ENCODE peak calls at places on chromosomes 6 and 20, in four cellular contexts. One of them, this sample, is unnamed.

GRCh38 chr6:816510-817084 is 123.7 kb upstream of the EXOC2 start:
- DNase-seq in hepatocyte: no peak
- DNase-seq in MM.1S: no peak
- DNase-seq in SK-N-SH: no peak
- DNase-seq in this sample: no peak

GRCh38 chr6:147507162-147508072 is 1.1 kb upstream of the SAMD5 start:
- DNase-seq in hepatocyte: peak; percentile 34
- DNase-seq in MM.1S: no peak
- DNase-seq in SK-N-SH: peak; percentile 42
- DNase-seq in this sample: peak; percentile 33

GRCh38 chr20:36932476-36933426 is 18.8 kb downstream of the SAMHD1 start:
- DNase-seq in hepatocyte: no peak
- DNase-seq in MM.1S: no peak
- DNase-seq in SK-N-SH: no peak
- DNase-seq in this sample: no peak

GRCh38 chr20:24027229-24027628 is 38.6 kb upstream of the GGTLC1 start:
- DNase-seq in hepatocyte: no peak
- DNase-seq in MM.1S: peak; percentile 91
- DNase-seq in SK-N-SH: no peak
- DNase-seq in this sample: no peak

GRCh38 chr20:341682-342081 is 5.2 kb upstream of the NRSN2 start:
- DNase-seq in hepatocyte: peak; percentile 42
- DNase-seq in MM.1S: no peak
- DNase-seq in SK-N-SH: no peak
- DNase-seq in this sample: no peak

GRCh38 chr20:49951160-49951559 is 15.0 kb downstream of the RNF114 start:
- DNase-seq in hepatocyte: no peak
- DNase-seq in MM.1S: no peak
- DNase-seq in SK-N-SH: no peak
- DNase-seq in this sample: no peak

GRCh38 chr6:126054258-126054702 is 67.9 kb downstream of the TRMT11 start:
- DNase-seq in hepatocyte: peak; percentile 20
- DNase-seq in MM.1S: no peak
- DNase-seq in SK-N-SH: peak; percentile 14
- DNase-seq in this sample: no peak

GRCh38 chr6:148557796-148558457 is 188.9 kb upstream of the UST start:
- DNase-seq in hepatocyte: no peak
- DNase-seq in MM.1S: no peak
- DNase-seq in SK-N-SH: no peak
- DNase-seq in this sample: no peak

GRCh38 chr20:47345214-47345613 is 11.3 kb downstream of the ZMYND8 start:
- DNase-seq in hepatocyte: no peak
- DNase-seq in MM.1S: no peak
- DNase-seq in SK-N-SH: no peak
- DNase-seq in this sample: no peak

GRCh38 chr6:40482532-40482931 is 104.6 kb downstream of the LRFN2 start:
- DNase-seq in hepatocyte: no peak
- DNase-seq in MM.1S: no peak
- DNase-seq in SK-N-SH: peak; percentile 31
- DNase-seq in this sample: peak; percentile 41

GRCh38 chr6:169974663-169975062 is 223.2 kb downstream of the ERMARD start:
- DNase-seq in hepatocyte: no peak
- DNase-seq in MM.1S: no peak
- DNase-seq in SK-N-SH: no peak
- DNase-seq in this sample: no peak

GRCh38 chr6:107228754-107229153 is 113.4 kb upstream of the BEND3 start:
- DNase-seq in hepatocyte: no peak
- DNase-seq in MM.1S: no peak
- DNase-seq in SK-N-SH: no peak
- DNase-seq in this sample: no peak

GRCh38 chr6:40906759-40907158 is 132.3 kb downstream of the UNC5CL start:
- DNase-seq in hepatocyte: no peak
- DNase-seq in MM.1S: no peak
- DNase-seq in SK-N-SH: no peak
- DNase-seq in this sample: no peak

GRCh38 chr6:98039876-98040605 is 757.0 kb upstream of the MMS22L start:
- DNase-seq in hepatocyte: peak; percentile 15
- DNase-seq in MM.1S: peak; percentile 6
- DNase-seq in SK-N-SH: no peak
- DNase-seq in this sample: peak; percentile 93

GRCh38 chr20:46010491-46011405 is 2.0 kb downstream of the MMP9 start:
- DNase-seq in hepatocyte: no peak
- DNase-seq in MM.1S: no peak
- DNase-seq in SK-N-SH: peak; percentile 75
- DNase-seq in this sample: no peak

GRCh38 chr6:3389390-3390167 is 67.3 kb downstream of the SLC22A23 start:
- DNase-seq in hepatocyte: no peak
- DNase-seq in MM.1S: no peak
- DNase-seq in SK-N-SH: no peak
- DNase-seq in this sample: no peak

GRCh38 chr6:140537211-140537610 is 1162.8 kb upstream of the CITED2 start:
- DNase-seq in hepatocyte: no peak
- DNase-seq in MM.1S: no peak
- DNase-seq in SK-N-SH: no peak
- DNase-seq in this sample: no peak

GRCh38 chr6:35034411-35035171 is 106.5 kb downstream of the TCP11 start:
- DNase-seq in hepatocyte: no peak
- DNase-seq in MM.1S: no peak
- DNase-seq in SK-N-SH: no peak
- DNase-seq in this sample: no peak

GRCh38 chr6:159988983-159989454 is 20.1 kb downstream of the IGF2R start:
- DNase-seq in hepatocyte: no peak
- DNase-seq in MM.1S: no peak
- DNase-seq in SK-N-SH: no peak
- DNase-seq in this sample: no peak

GRCh38 chr20:672975-673604 is 2.5 kb downstream of the SCRT2 start:
- DNase-seq in hepatocyte: no peak
- DNase-seq in MM.1S: no peak
- DNase-seq in SK-N-SH: peak; percentile 71
- DNase-seq in this sample: peak; percentile 73

GRCh38 chr6:84462697-84463096 is 235.3 kb upstream of the CEP162 start:
- DNase-seq in hepatocyte: no peak
- DNase-seq in MM.1S: no peak
- DNase-seq in SK-N-SH: no peak
- DNase-seq in this sample: no peak

GRCh38 chr20:61699184-61700066 is 366.3 kb downstream of the TAF4 start:
- DNase-seq in hepatocyte: no peak
- DNase-seq in MM.1S: no peak
- DNase-seq in SK-N-SH: peak; percentile 52
- DNase-seq in this sample: no peak

GRCh38 chr6:4776967-4777925 is 1.0 kb downstream of the CDYL start:
- DNase-seq in hepatocyte: peak; percentile 36
- DNase-seq in MM.1S: peak; percentile 83
- DNase-seq in SK-N-SH: no peak
- DNase-seq in this sample: peak; percentile 55

GRCh38 chr20:59667131-59667530 is 62.8 kb downstream of the PHACTR3 start:
- DNase-seq in hepatocyte: no peak
- DNase-seq in MM.1S: no peak
- DNase-seq in SK-N-SH: no peak
- DNase-seq in this sample: no peak

GRCh38 chr6:139752086-139752485 is 377.6 kb upstream of the CITED2 start:
- DNase-seq in hepatocyte: no peak
- DNase-seq in MM.1S: no peak
- DNase-seq in SK-N-SH: no peak
- DNase-seq in this sample: no peak

GRCh38 chr20:22496817-22497216 is 87.6 kb downstream of the FOXA2 start:
- DNase-seq in hepatocyte: no peak
- DNase-seq in MM.1S: no peak
- DNase-seq in SK-N-SH: no peak
- DNase-seq in this sample: no peak

GRCh38 chr6:3977875-3978711 is 100.8 kb downstream of the FAM217A start:
- DNase-seq in hepatocyte: peak; percentile 73
- DNase-seq in MM.1S: peak; percentile 86
- DNase-seq in SK-N-SH: no peak
- DNase-seq in this sample: peak; percentile 78

GRCh38 chr6:101398716-101399626 is 5.5 kb downstream of the GRIK2 start:
- DNase-seq in hepatocyte: no peak
- DNase-seq in MM.1S: no peak
- DNase-seq in SK-N-SH: peak; percentile 62
- DNase-seq in this sample: peak; percentile 21

GRCh38 chr6:108872001-108872974 is 24.1 kb downstream of the ARMC2 start:
- DNase-seq in hepatocyte: no peak
- DNase-seq in MM.1S: no peak
- DNase-seq in SK-N-SH: no peak
- DNase-seq in this sample: peak; percentile 11

GRCh38 chr6:35354361-35355135 is 12.2 kb downstream of the PPARD start:
- DNase-seq in hepatocyte: no peak
- DNase-seq in MM.1S: no peak
- DNase-seq in SK-N-SH: no peak
- DNase-seq in this sample: no peak

GRCh38 chr6:137490961-137491360 is 3.2 kb downstream of the OLIG3 start:
- DNase-seq in hepatocyte: no peak
- DNase-seq in MM.1S: no peak
- DNase-seq in SK-N-SH: no peak
- DNase-seq in this sample: peak; percentile 52
- H3K4me1 ChIP-seq in hepatocyte: peaks cover 13% of the 10 kb centered on the region
- H3K4me1 ChIP-seq in MM.1S: no peaks in the 10 kb centered on the region
- H3K4me1 ChIP-seq in SK-N-SH: no peaks in the 10 kb centered on the region
- H3K4me1 ChIP-seq in this sample: peaks cover 72% of the 10 kb centered on the region

GRCh38 chr20:43722153-43722505 is 4.7 kb downstream of the GTSF1L start:
- DNase-seq in hepatocyte: no peak
- DNase-seq in MM.1S: no peak
- DNase-seq in SK-N-SH: no peak
- DNase-seq in this sample: no peak
- TF ChIP-seq EZH2phosphoT487 in hepatocyte: no peak
- TF ChIP-seq EZH2phosphoT487 in MM.1S: no peak
- TF ChIP-seq EZH2phosphoT487 in SK-N-SH: no peak
- TF ChIP-seq EZH2phosphoT487 in this sample: no peak

GRCh38 chr20:5164645-5165399 is 38.0 kb downstream of the CDS2 start:
- DNase-seq in hepatocyte: no peak
- DNase-seq in MM.1S: no peak
- DNase-seq in SK-N-SH: no peak
- DNase-seq in this sample: no peak
- H3K4me1 ChIP-seq in hepatocyte: peaks cover 4% of the 10 kb centered on the region
- H3K4me1 ChIP-seq in MM.1S: peaks cover 9% of the 10 kb centered on the region
- H3K4me1 ChIP-seq in SK-N-SH: peaks cover 17% of the 10 kb centered on the region
- H3K4me1 ChIP-seq in this sample: peaks cover 30% of the 10 kb centered on the region

GRCh38 chr6:21914121-21914973 is 320.8 kb downstream of the SOX4 start:
- DNase-seq in hepatocyte: peak; percentile 51
- DNase-seq in MM.1S: no peak
- DNase-seq in SK-N-SH: peak; percentile 24
- DNase-seq in this sample: no peak
- TF ChIP-seq EZH2phosphoT487 in hepatocyte: no peak
- TF ChIP-seq EZH2phosphoT487 in MM.1S: no peak
- TF ChIP-seq EZH2phosphoT487 in SK-N-SH: no peak
- TF ChIP-seq EZH2phosphoT487 in this sample: no peak

This sample was measured in GM23338.